ENCODE peak calls at places on chromosomes 13 and 19, in seven cellular contexts. A is stimulated activated naive CD4-positive, alpha-beta T cell; X is left lobe of liver; V is stimulated activated CD4-positive, alpha-beta T cell treated with anti-CD3 and anti-CD28 coated beads, Interleukin-15, amount 100 ng/mL, for 1 hour; T is HEK293T; D is neural crest cell; H is lower leg skin. J is an unnamed sample.

GRCh38 chr19:3456925-3457530 is 23.3 kb downstream of the SMIM24 start:
- DNase-seq in A (no peak), X (no peak), V (no peak), T (no peak), D (no peak), H (no peak), J (no peak)

GRCh38 chr13:40115456-40115855 is 460.0 kb downstream of the COG6 start:
- DNase-seq in A (no peak), X (no peak), V (no peak), T (no peak), D (no peak), H (no peak), J (no peak)

GRCh38 chr19:16588089-16588823 is 16.0 kb upstream of the SLC35E1 start:
- DNase-seq in A (peak), X (no peak), V (peak), T (no peak), D (no peak), H (no peak), J (no peak)

GRCh38 chr19:10544753-10545251 is 1.1 kb downstream of the ATG4D start:
- DNase-seq in A (no peak), X (peak), V (no peak), T (no peak), D (no peak), H (no peak), J (no peak)

GRCh38 chr19:35609881-35610353 is 2.6 kb upstream of the HAUS5 start:
- DNase-seq in A (peak), X (no peak), V (no peak), T (no peak), D (no peak), H (no peak), J (no peak)

GRCh38 chr19:2461751-2462634 is 5.2 kb upstream of the LMNB2 start:
- DNase-seq in A (peak), X (peak), V (peak), T (peak), D (peak), H (no peak), J (peak)

GRCh38 chr19:29918891-29919290 is 23.1 kb upstream of the URI1 start:
- DNase-seq in A (no peak), X (no peak), V (no peak), T (no peak), D (no peak), H (no peak), J (no peak)

GRCh38 chr13:91292630-91293221 is 54.8 kb upstream of the MIR17HG start:
- DNase-seq in A (no peak), X (no peak), V (no peak), T (no peak), D (no peak), H (no peak), J (no peak)

GRCh38 chr13:67048793-67049150 is 181.4 kb downstream of the PCDH9 start:
- DNase-seq in A (no peak), X (no peak), V (no peak), T (no peak), D (no peak), H (no peak), J (no peak)

GRCh38 chr13:113787694-113788093 is 28.7 kb downstream of the TMEM255B start:
- DNase-seq in A (no peak), X (no peak), V (no peak), T (no peak), D (no peak), H (no peak), J (no peak)

GRCh38 chr19:15892012-15892411 is 5.9 kb downstream of the CYP4F2 start:
- DNase-seq in A (no peak), X (no peak), V (no peak), T (no peak), D (no peak), H (no peak), J (no peak)

GRCh38 chr13:22961835-22962537 is 218.8 kb upstream of the SGCG start:
- DNase-seq in A (no peak), X (peak), V (no peak), T (no peak), D (no peak), H (no peak), J (no peak)

GRCh38 chr13:48873598-48873997 is 102.1 kb upstream of the FNDC3A start:
- DNase-seq in A (no peak), X (no peak), V (no peak), T (no peak), D (no peak), H (no peak), J (no peak)

GRCh38 chr19:2171349-2172145 is 7.8 kb downstream of the DOT1L start:
- DNase-seq in A (peak), X (no peak), V (peak), T (no peak), D (no peak), H (no peak), J (no peak)

GRCh38 chr13:75489502-75490263 is 7.7 kb upstream of the TBC1D4 start:
- DNase-seq in A (no peak), X (peak), V (no peak), T (no peak), D (no peak), H (no peak), J (no peak)

GRCh38 chr13:34700155-34700554 is 241.9 kb upstream of the NBEA start:
- DNase-seq in A (no peak), X (no peak), V (no peak), T (no peak), D (no peak), H (no peak), J (no peak)

GRCh38 chr19:44111910-44112463 is 1.2 kb upstream of the ZNF225 start:
- DNase-seq in A (no peak), X (no peak), V (no peak), T (no peak), D (peak), H (no peak), J (no peak)

GRCh38 chr13:19838726-19839342 is 24.6 kb downstream of the ZMYM5 start:
- DNase-seq in A (no peak), X (no peak), V (no peak), T (no peak), D (no peak), H (no peak), J (no peak)

GRCh38 chr13:97116754-97117153 is 105.4 kb upstream of the MBNL2 start:
- DNase-seq in A (no peak), X (no peak), V (no peak), T (no peak), D (no peak), H (no peak), J (no peak)

GRCh38 chr19:32208060-32208459 is 137.3 kb upstream of the ZNF507 start:
- DNase-seq in A (no peak), X (peak), V (no peak), T (no peak), D (no peak), H (no peak), J (no peak)

GRCh38 chr19:54439174-54439851 is 9.7 kb upstream of the LENG8 start:
- DNase-seq in A (no peak), X (no peak), V (no peak), T (peak), D (peak), H (no peak), J (peak)

GRCh38 chr13:95745752-95746151 is 68.8 kb downstream of the DNAJC3 start:
- DNase-seq in A (no peak), X (no peak), V (no peak), T (peak), D (no peak), H (no peak), J (no peak)

GRCh38 chr19:48624067-48624594 is 4.8 kb downstream of the SPHK2 start:
- DNase-seq in A (peak), X (peak), V (peak), T (peak), D (peak), H (peak), J (peak)

GRCh38 chr13:71787461-71787860 is 79.5 kb downstream of the DACH1 start:
- DNase-seq in A (no peak), X (no peak), V (no peak), T (no peak), D (no peak), H (no peak), J (no peak)

GRCh38 chr13:33634526-33635111 is 183.3 kb upstream of the RFC3 start:
- DNase-seq in A (no peak), X (no peak), V (no peak), T (no peak), D (peak), H (no peak), J (no peak)

GRCh38 chr19:42350417-42350816 is 25.0 kb downstream of the MEGF8 start:
- DNase-seq in A (no peak), X (no peak), V (no peak), T (no peak), D (no peak), H (no peak), J (no peak)

GRCh38 chr19:4035018-4035566 is 27.6 kb downstream of the PIAS4 start:
- DNase-seq in A (no peak), X (no peak), V (no peak), T (no peak), D (no peak), H (no peak), J (no peak)

GRCh38 chr13:113863511-113864302 is at the start of gene GAS6:
- DNase-seq in A (peak), X (peak), V (peak), T (peak), D (peak), H (no peak), J (peak)

GRCh38 chr13:106500450-106500849 is 35.0 kb downstream of the EFNB2 start:
- DNase-seq in A (no peak), X (no peak), V (no peak), T (no peak), D (no peak), H (no peak), J (no peak)

GRCh38 chr19:1389033-1389940 is 5.6 kb downstream of the NDUFS7 start:
- DNase-seq in A (no peak), X (no peak), V (no peak), T (no peak), D (no peak), H (no peak), J (no peak)